ENCODE peak calls at places on chromosomes 7 and 10, in nine cellular contexts. One of them, this sample, is unnamed.

GRCh38 chr10:73819513-73820093 is 8.2 kb upstream of the NDST2 start:
- DNase-seq in bronchial epithelial cell: peak
- DNase-seq in AG04449: no peak
- DNase-seq in astrocyte of the spinal cord: no peak
- DNase-seq in neural progenitor cell: no peak
- DNase-seq in RWPE1: peak
- DNase-seq in psoas muscle: no peak
- DNase-seq in tibial artery: no peak
- DNase-seq in choroid plexus epithelial cell: peak
- DNase-seq in this sample: no peak

GRCh38 chr7:151059362-151060112 is at the start of gene SLC4A2:
- DNase-seq in choroid plexus epithelial cell: peak
- DNase-seq in neural progenitor cell: peak
- DNase-seq in astrocyte of the spinal cord: peak
- DNase-seq in AG04449: no peak
- DNase-seq in RWPE1: peak
- DNase-seq in tibial artery: peak
- DNase-seq in bronchial epithelial cell: no peak
- DNase-seq in psoas muscle: peak
- DNase-seq in this sample: no peak

GRCh38 chr10:104309980-104310978 is 28.0 kb downstream of the ITPRIP start:
- DNase-seq in astrocyte of the spinal cord: peak
- DNase-seq in RWPE1: no peak
- DNase-seq in bronchial epithelial cell: no peak
- DNase-seq in AG04449: no peak
- DNase-seq in neural progenitor cell: no peak
- DNase-seq in choroid plexus epithelial cell: peak
- DNase-seq in psoas muscle: peak
- DNase-seq in tibial artery: peak
- DNase-seq in this sample: peak

GRCh38 chr10:75470901-75471300 is 39.5 kb downstream of the LRMDA start:
- DNase-seq in neural progenitor cell: no peak
- DNase-seq in bronchial epithelial cell: no peak
- DNase-seq in AG04449: no peak
- DNase-seq in choroid plexus epithelial cell: no peak
- DNase-seq in astrocyte of the spinal cord: no peak
- DNase-seq in RWPE1: no peak
- DNase-seq in tibial artery: no peak
- DNase-seq in psoas muscle: no peak
- DNase-seq in this sample: no peak

GRCh38 chr7:3119963-3120362 is 76.3 kb upstream of the CARD11 start:
- DNase-seq in RWPE1: no peak
- DNase-seq in choroid plexus epithelial cell: no peak
- DNase-seq in neural progenitor cell: no peak
- DNase-seq in AG04449: no peak
- DNase-seq in astrocyte of the spinal cord: no peak
- DNase-seq in tibial artery: no peak
- DNase-seq in psoas muscle: no peak
- DNase-seq in bronchial epithelial cell: no peak
- DNase-seq in this sample: no peak

GRCh38 chr7:18553585-18554055 is 58.1 kb downstream of the HDAC9 start:
- DNase-seq in AG04449: no peak
- DNase-seq in astrocyte of the spinal cord: no peak
- DNase-seq in neural progenitor cell: no peak
- DNase-seq in RWPE1: no peak
- DNase-seq in tibial artery: no peak
- DNase-seq in bronchial epithelial cell: no peak
- DNase-seq in choroid plexus epithelial cell: no peak
- DNase-seq in psoas muscle: no peak
- DNase-seq in this sample: no peak

GRCh38 chr7:26667514-26668133 is 196.8 kb downstream of the SKAP2 start:
- DNase-seq in RWPE1: peak
- DNase-seq in astrocyte of the spinal cord: peak
- DNase-seq in choroid plexus epithelial cell: peak
- DNase-seq in psoas muscle: peak
- DNase-seq in AG04449: peak
- DNase-seq in tibial artery: no peak
- DNase-seq in bronchial epithelial cell: peak
- DNase-seq in neural progenitor cell: peak
- DNase-seq in this sample: peak

GRCh38 chr10:99513061-99513460 is 19.7 kb upstream of the NKX2-3 start:
- DNase-seq in bronchial epithelial cell: no peak
- DNase-seq in neural progenitor cell: no peak
- DNase-seq in choroid plexus epithelial cell: no peak
- DNase-seq in tibial artery: no peak
- DNase-seq in RWPE1: no peak
- DNase-seq in psoas muscle: no peak
- DNase-seq in AG04449: no peak
- DNase-seq in astrocyte of the spinal cord: no peak
- DNase-seq in this sample: no peak

GRCh38 chr10:48187126-48187525 is 87.4 kb downstream of the FRMPD2 start:
- DNase-seq in choroid plexus epithelial cell: no peak
- DNase-seq in psoas muscle: no peak
- DNase-seq in AG04449: no peak
- DNase-seq in astrocyte of the spinal cord: no peak
- DNase-seq in bronchial epithelial cell: no peak
- DNase-seq in tibial artery: no peak
- DNase-seq in neural progenitor cell: no peak
- DNase-seq in RWPE1: no peak
- DNase-seq in this sample: no peak

GRCh38 chr7:7157887-7158271 is 24.5 kb upstream of the C1GALT1 start:
- DNase-seq in astrocyte of the spinal cord: peak
- DNase-seq in neural progenitor cell: no peak
- DNase-seq in choroid plexus epithelial cell: peak
- DNase-seq in RWPE1: no peak
- DNase-seq in AG04449: no peak
- DNase-seq in psoas muscle: no peak
- DNase-seq in bronchial epithelial cell: peak
- DNase-seq in tibial artery: no peak
- DNase-seq in this sample: no peak

GRCh38 chr7:50632561-50633413 is 67.6 kb upstream of the DDC start:
- DNase-seq in bronchial epithelial cell: peak
- DNase-seq in neural progenitor cell: peak
- DNase-seq in astrocyte of the spinal cord: peak
- DNase-seq in choroid plexus epithelial cell: peak
- DNase-seq in tibial artery: peak
- DNase-seq in psoas muscle: peak
- DNase-seq in RWPE1: peak
- DNase-seq in AG04449: no peak
- DNase-seq in this sample: no peak

GRCh38 chr10:12448729-12449391 is 99.5 kb downstream of the CAMK1D start:
- DNase-seq in psoas muscle: peak
- DNase-seq in astrocyte of the spinal cord: peak
- DNase-seq in RWPE1: peak
- DNase-seq in bronchial epithelial cell: peak
- DNase-seq in choroid plexus epithelial cell: peak
- DNase-seq in neural progenitor cell: no peak
- DNase-seq in tibial artery: peak
- DNase-seq in AG04449: peak
- DNase-seq in this sample: peak

GRCh38 chr10:48476279-48476982 is 128.4 kb downstream of the ARHGAP22 start:
- DNase-seq in bronchial epithelial cell: peak
- DNase-seq in choroid plexus epithelial cell: no peak
- DNase-seq in tibial artery: no peak
- DNase-seq in neural progenitor cell: no peak
- DNase-seq in AG04449: no peak
- DNase-seq in psoas muscle: no peak
- DNase-seq in astrocyte of the spinal cord: no peak
- DNase-seq in RWPE1: no peak
- DNase-seq in this sample: no peak

GRCh38 chr10:18362892-18363291 is 222.7 kb downstream of the CACNB2 start:
- DNase-seq in bronchial epithelial cell: no peak
- DNase-seq in astrocyte of the spinal cord: no peak
- DNase-seq in RWPE1: no peak
- DNase-seq in choroid plexus epithelial cell: no peak
- DNase-seq in neural progenitor cell: no peak
- DNase-seq in psoas muscle: no peak
- DNase-seq in tibial artery: no peak
- DNase-seq in AG04449: no peak
- DNase-seq in this sample: no peak

GRCh38 chr7:20790273-20790842 is 3.7 kb upstream of the SP8 start:
- DNase-seq in psoas muscle: no peak
- DNase-seq in RWPE1: no peak
- DNase-seq in choroid plexus epithelial cell: no peak
- DNase-seq in bronchial epithelial cell: no peak
- DNase-seq in astrocyte of the spinal cord: no peak
- DNase-seq in AG04449: no peak
- DNase-seq in tibial artery: no peak
- DNase-seq in neural progenitor cell: no peak
- DNase-seq in this sample: no peak

GRCh38 chr7:151276651-151277590 is 28.4 kb upstream of the SMARCD3 start:
- DNase-seq in astrocyte of the spinal cord: peak
- DNase-seq in AG04449: no peak
- DNase-seq in neural progenitor cell: peak
- DNase-seq in tibial artery: no peak
- DNase-seq in bronchial epithelial cell: peak
- DNase-seq in RWPE1: peak
- DNase-seq in psoas muscle: peak
- DNase-seq in choroid plexus epithelial cell: peak
- DNase-seq in this sample: peak

GRCh38 chr7:42385912-42386311 is 148.9 kb upstream of the GLI3 start:
- DNase-seq in choroid plexus epithelial cell: no peak
- DNase-seq in bronchial epithelial cell: no peak
- DNase-seq in RWPE1: no peak
- DNase-seq in neural progenitor cell: no peak
- DNase-seq in psoas muscle: no peak
- DNase-seq in tibial artery: no peak
- DNase-seq in astrocyte of the spinal cord: no peak
- DNase-seq in AG04449: no peak
- DNase-seq in this sample: no peak
- TF ChIP-seq CTCF in choroid plexus epithelial cell: peak
- TF ChIP-seq CTCF in bronchial epithelial cell: no peak
- TF ChIP-seq CTCF in RWPE1: peak
- TF ChIP-seq CTCF in neural progenitor cell: peak
- TF ChIP-seq CTCF in psoas muscle: no peak
- TF ChIP-seq CTCF in tibial artery: no peak
- TF ChIP-seq CTCF in astrocyte of the spinal cord: peak
- TF ChIP-seq CTCF in AG04449: no peak
- TF ChIP-seq CTCF in this sample: no peak

GRCh38 chr10:31146496-31147219 is 115.0 kb upstream of the ZNF438 start:
- DNase-seq in psoas muscle: peak
- DNase-seq in bronchial epithelial cell: peak
- DNase-seq in AG04449: no peak
- DNase-seq in astrocyte of the spinal cord: peak
- DNase-seq in tibial artery: no peak
- DNase-seq in RWPE1: peak
- DNase-seq in neural progenitor cell: no peak
- DNase-seq in choroid plexus epithelial cell: peak
- DNase-seq in this sample: no peak

GRCh38 chr10:31147220-31147608 is 115.5 kb upstream of the ZNF438 start:
- DNase-seq in psoas muscle: no peak
- DNase-seq in AG04449: peak
- DNase-seq in RWPE1: peak
- DNase-seq in tibial artery: no peak
- DNase-seq in bronchial epithelial cell: peak
- DNase-seq in neural progenitor cell: no peak
- DNase-seq in astrocyte of the spinal cord: peak
- DNase-seq in choroid plexus epithelial cell: peak
- DNase-seq in this sample: no peak

GRCh38 chr10:31143331-31143935 is 111.8 kb upstream of the ZNF438 start:
- DNase-seq in neural progenitor cell: no peak
- DNase-seq in tibial artery: no peak
- DNase-seq in choroid plexus epithelial cell: no peak
- DNase-seq in RWPE1: no peak
- DNase-seq in AG04449: no peak
- DNase-seq in astrocyte of the spinal cord: peak
- DNase-seq in bronchial epithelial cell: no peak
- DNase-seq in psoas muscle: no peak
- DNase-seq in this sample: no peak

GRCh38 chr10:31148955-31149354 is 117.3 kb upstream of the ZNF438 start:
- DNase-seq in RWPE1: no peak
- DNase-seq in neural progenitor cell: no peak
- DNase-seq in bronchial epithelial cell: no peak
- DNase-seq in psoas muscle: no peak
- DNase-seq in tibial artery: no peak
- DNase-seq in AG04449: no peak
- DNase-seq in choroid plexus epithelial cell: peak
- DNase-seq in astrocyte of the spinal cord: peak
- DNase-seq in this sample: no peak

DNA sequence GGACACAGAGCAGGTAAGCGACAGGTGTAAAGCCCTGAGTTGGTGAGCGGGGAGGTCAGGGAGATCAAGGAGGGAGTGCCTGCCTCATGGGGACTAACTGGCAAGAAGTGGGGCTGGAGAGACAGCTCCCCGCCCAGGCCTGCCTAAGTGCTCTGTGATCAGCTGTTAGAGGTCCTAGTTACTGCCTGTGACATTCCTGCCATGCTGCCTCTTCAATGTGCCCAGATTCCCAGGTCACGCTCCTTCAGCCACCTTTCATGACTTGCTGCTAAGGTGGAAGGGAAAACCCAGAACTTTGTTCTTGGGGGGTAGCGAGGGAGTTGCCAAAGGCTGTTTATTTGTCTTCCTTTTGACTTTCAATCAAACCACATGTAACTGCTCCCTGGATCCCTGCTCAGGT is 114.3 kb upstream of the ZNF438 start:
- DNase-seq in psoas muscle: no peak
- DNase-seq in bronchial epithelial cell: no peak
- DNase-seq in RWPE1: no peak
- DNase-seq in AG04449: no peak
- DNase-seq in neural progenitor cell: no peak
- DNase-seq in tibial artery: no peak
- DNase-seq in astrocyte of the spinal cord: no peak
- DNase-seq in choroid plexus epithelial cell: no peak
- DNase-seq in this sample: no peak
- TF ChIP-seq CTCF in psoas muscle: no peak
- TF ChIP-seq CTCF in bronchial epithelial cell: no peak
- TF ChIP-seq CTCF in RWPE1: no peak
- TF ChIP-seq CTCF in AG04449: no peak
- TF ChIP-seq CTCF in neural progenitor cell: no peak
- TF ChIP-seq CTCF in tibial artery: no peak
- TF ChIP-seq CTCF in astrocyte of the spinal cord: no peak
- TF ChIP-seq CTCF in choroid plexus epithelial cell: no peak
- TF ChIP-seq CTCF in this sample: no peak

GRCh38 chr10:88399240-88399639 is 183.9 kb downstream of the RNLS start:
- DNase-seq in AG04449: no peak
- DNase-seq in choroid plexus epithelial cell: no peak
- DNase-seq in astrocyte of the spinal cord: no peak
- DNase-seq in RWPE1: no peak
- DNase-seq in bronchial epithelial cell: no peak
- DNase-seq in psoas muscle: no peak
- DNase-seq in neural progenitor cell: no peak
- DNase-seq in tibial artery: no peak
- DNase-seq in this sample: no peak

GRCh38 chr10:88404133-88404532 is 179.0 kb downstream of the RNLS start:
- DNase-seq in RWPE1: no peak
- DNase-seq in bronchial epithelial cell: no peak
- DNase-seq in neural progenitor cell: no peak
- DNase-seq in choroid plexus epithelial cell: no peak
- DNase-seq in AG04449: no peak
- DNase-seq in astrocyte of the spinal cord: no peak
- DNase-seq in psoas muscle: no peak
- DNase-seq in tibial artery: no peak
- DNase-seq in this sample: no peak

GRCh38 chr10:88401671-88402347 is 181.3 kb downstream of the RNLS start:
- DNase-seq in RWPE1: peak
- DNase-seq in choroid plexus epithelial cell: peak
- DNase-seq in neural progenitor cell: no peak
- DNase-seq in tibial artery: no peak
- DNase-seq in astrocyte of the spinal cord: peak
- DNase-seq in AG04449: no peak
- DNase-seq in bronchial epithelial cell: peak
- DNase-seq in psoas muscle: no peak
- DNase-seq in this sample: no peak
- TF ChIP-seq CTCF in RWPE1: peak
- TF ChIP-seq CTCF in choroid plexus epithelial cell: peak
- TF ChIP-seq CTCF in neural progenitor cell: peak
- TF ChIP-seq CTCF in tibial artery: no peak
- TF ChIP-seq CTCF in astrocyte of the spinal cord: peak
- TF ChIP-seq CTCF in AG04449: peak
- TF ChIP-seq CTCF in bronchial epithelial cell: peak
- TF ChIP-seq CTCF in psoas muscle: peak
- TF ChIP-seq CTCF in this sample: peak

GRCh38 chr10:126302831-126303230 is 85.4 kb downstream of the ADAM12 start:
- DNase-seq in neural progenitor cell: peak
- DNase-seq in RWPE1: no peak
- DNase-seq in bronchial epithelial cell: peak
- DNase-seq in tibial artery: no peak
- DNase-seq in AG04449: no peak
- DNase-seq in choroid plexus epithelial cell: peak
- DNase-seq in astrocyte of the spinal cord: no peak
- DNase-seq in psoas muscle: no peak
- DNase-seq in this sample: no peak
- TF ChIP-seq CTCF in neural progenitor cell: peak
- TF ChIP-seq CTCF in RWPE1: no peak
- TF ChIP-seq CTCF in bronchial epithelial cell: peak
- TF ChIP-seq CTCF in tibial artery: no peak
- TF ChIP-seq CTCF in AG04449: peak
- TF ChIP-seq CTCF in choroid plexus epithelial cell: peak
- TF ChIP-seq CTCF in astrocyte of the spinal cord: no peak
- TF ChIP-seq CTCF in psoas muscle: no peak
- TF ChIP-seq CTCF in this sample: peak

This sample was measured in AG09319.